ENCODE peak calls at places on chromosomes 2 and 18, in six cellular contexts. B is endothelial cell of umbilical vein, N is A549, D is HepG2, I is K562, R is GM12878. J is an unnamed sample.

GRCh38 chr2:235793163-235793752 is 299.4 kb downstream of the AGAP1 start:
- DNase-seq in I (peak), D (peak), N (peak), R (no peak), B (peak), J (peak)

GRCh38 chr2:105373344-105373781 is 25.5 kb downstream of the FHL2 start:
- DNase-seq in R (no peak), D (peak), N (no peak), B (no peak), I (no peak), J (no peak)

GRCh38 chr2:119311371-119311770 is 55.3 kb downstream of the C2orf76 start:
- DNase-seq in D (no peak), B (no peak), I (peak), N (no peak), R (no peak), J (peak)

GRCh38 chr2:21422050-21422449 is 298.3 kb downstream of the TDRD15 start:
- DNase-seq in B (no peak), R (no peak), D (peak), I (peak), N (no peak), J (peak)

GRCh38 chr18:34971313-34971712 is 69.9 kb upstream of the MAPRE2 start:
- DNase-seq in I (no peak), R (no peak), D (no peak), B (no peak), N (no peak), J (peak)

GRCh38 chr2:60553992-60554648 is 666 bp upstream of the BCL11A start:
- DNase-seq in D (no peak), N (no peak), B (peak), R (no peak), I (peak), J (peak)

GRCh38 chr2:233965032-233965614 is 48.0 kb downstream of the TRPM8 start:
- DNase-seq in I (no peak), R (no peak), D (no peak), B (no peak), N (no peak), J (no peak)

GRCh38 chr2:226211439-226211838 is 588.2 kb downstream of the IRS1 start:
- DNase-seq in N (no peak), R (no peak), I (no peak), D (no peak), B (peak), J (no peak)

GRCh38 chr2:207394812-207395534 is 134.8 kb upstream of the CREB1 start:
- DNase-seq in R (no peak), B (peak), D (no peak), N (peak), I (peak), J (peak)

GRCh38 chr2:230814616-230815015 is 50.1 kb upstream of the ITM2C start:
- DNase-seq in D (peak), R (no peak), B (peak), I (peak), N (peak), J (peak)

GRCh38 chr18:34957119-34957863 is 83.9 kb upstream of the MAPRE2 start:
- DNase-seq in R (no peak), I (no peak), D (peak), N (no peak), B (peak), J (no peak)

GRCh38 chr2:238505892-238506280 is 79.2 kb downstream of the ASB1 start:
- DNase-seq in B (no peak), R (no peak), N (no peak), I (no peak), D (no peak), J (no peak)

GRCh38 chr18:79139206-79139605 is 70.0 kb downstream of the ATP9B start:
- DNase-seq in R (no peak), N (no peak), B (no peak), D (no peak), I (no peak), J (no peak)

GRCh38 chr2:160207804-160208661 is 8.0 kb upstream of the ITGB6 start:
- DNase-seq in D (peak), B (peak), I (no peak), R (peak), N (peak), J (peak)
- TF ChIP-seq MYC in D (no peak), B (no peak), I (no peak), R (no peak), N (no peak), J (no peak)

DNA sequence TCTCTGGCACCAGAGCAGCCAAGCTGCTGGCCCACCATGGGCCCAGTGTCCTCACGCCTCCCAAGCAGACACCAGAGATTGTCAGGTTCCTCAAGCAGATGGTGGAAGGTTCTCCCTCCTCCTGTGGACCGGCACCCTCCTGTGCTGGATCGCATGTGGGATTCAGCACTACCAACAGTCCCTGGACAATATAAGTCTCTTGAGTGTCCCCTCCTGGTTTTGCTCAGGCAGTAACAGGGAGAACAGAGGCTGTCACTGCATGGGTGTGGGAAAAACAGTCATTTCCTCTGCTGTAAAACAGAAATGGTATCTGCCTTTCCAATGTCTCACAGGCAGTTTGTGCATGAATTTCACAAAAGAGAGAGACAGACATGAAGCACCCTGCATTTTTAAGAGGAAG is 47.7 kb upstream of the TUBA3E start:
- DNase-seq in R (no peak), I (no peak), D (no peak), B (no peak), N (no peak), J (no peak)
- TF ChIP-seq POLR2A in R (no peak), I (no peak), D (no peak), B (no peak), N (no peak), J (no peak)

DNA sequence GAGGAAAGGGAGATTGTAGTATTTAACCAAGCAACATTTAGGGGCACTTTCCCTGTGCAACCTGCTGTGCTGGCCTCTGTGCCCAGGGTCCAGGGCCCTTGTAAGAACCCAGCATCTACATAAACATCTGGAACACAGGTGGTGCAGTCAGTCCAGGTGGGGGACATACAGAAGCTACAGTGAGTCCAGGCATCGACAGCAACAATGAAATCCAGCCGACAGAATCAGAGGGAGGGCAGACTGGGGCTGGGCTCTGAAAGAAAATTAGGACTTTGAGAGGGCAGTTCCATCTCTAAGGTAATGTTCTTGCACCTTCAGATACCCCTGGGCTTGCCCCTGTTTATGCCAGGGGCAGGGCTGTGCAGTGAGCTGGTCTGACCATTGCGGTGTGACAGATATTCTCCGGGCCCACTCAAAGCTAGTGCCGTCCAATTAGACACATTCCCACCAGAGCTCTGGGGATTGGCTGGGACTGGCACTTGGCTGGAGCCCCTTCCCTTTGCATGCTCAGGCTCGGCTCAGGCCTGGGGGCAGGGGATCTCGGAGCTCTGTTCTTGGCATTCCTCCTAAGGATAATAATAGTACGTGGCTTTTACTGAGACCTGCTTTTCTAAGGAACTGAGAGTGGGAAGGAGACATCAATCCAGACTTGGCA is 5.4 kb downstream of the LBH start:
- DNase-seq in D (no peak), I (no peak), B (no peak), N (no peak), R (no peak), J (no peak)
- H3K4me3 ChIP-seq in D (no peak), I (no peak), B (no peak), N (no peak), R (no peak), J (no peak)

GRCh38 chr2:177056540-177056939 is 156.1 kb upstream of the HNRNPA3 start:
- DNase-seq in D (peak), B (no peak), I (peak), R (no peak), N (no peak), J (peak)

GRCh38 chr2:177051278-177051677 is 161.3 kb upstream of the HNRNPA3 start:
- DNase-seq in D (no peak), I (no peak), B (no peak), R (no peak), N (no peak), J (no peak)
- TF ChIP-seq MYC in D (no peak), I (no peak), B (no peak), R (no peak), N (no peak), J (no peak)

GRCh38 chr2:142877265-142877756 is at the start of gene KYNU:
- DNase-seq in B (no peak), R (no peak), D (peak), I (peak), N (no peak), J (peak)
- TF ChIP-seq POLR2A in B (no peak), R (no peak), D (no peak), I (no peak), N (no peak), J (no peak)

GRCh38 chr2:3302421-3302750 is 75.2 kb downstream of the EIPR1 start:
- DNase-seq in N (no peak), B (no peak), R (no peak), D (no peak), I (no peak), J (no peak)

GRCh38 chr2:3305431-3305830 is 72.2 kb downstream of the EIPR1 start:
- DNase-seq in D (no peak), B (no peak), R (no peak), I (no peak), N (no peak), J (no peak)

GRCh38 chr2:3302751-3303582 is 74.7 kb downstream of the EIPR1 start:
- DNase-seq in R (no peak), N (no peak), B (no peak), I (no peak), D (peak), J (no peak)

GRCh38 chr2:3305952-3306351 is 71.7 kb downstream of the EIPR1 start:
- DNase-seq in I (no peak), N (no peak), R (no peak), D (no peak), B (no peak), J (no peak)

GRCh38 chr2:3303583-3304406 is 73.8 kb downstream of the EIPR1 start:
- DNase-seq in D (peak), I (peak), B (peak), N (peak), R (peak), J (peak)
- H3K4me3 ChIP-seq in D (no peak), I (no peak), B (no peak), N (peak), R (no peak), J (no peak)

GRCh38 chr2:57515366-57515765 is 531.2 kb upstream of the VRK2 start:
- DNase-seq in R (no peak), N (no peak), I (no peak), B (no peak), D (no peak), J (no peak)

GRCh38 chr2:57516740-57517340 is 529.8 kb upstream of the VRK2 start:
- DNase-seq in B (peak), R (peak), I (peak), N (peak), D (peak), J (peak)
- TF ChIP-seq MYC in B (no peak), R (no peak), I (no peak), N (no peak), D (no peak), J (no peak)

GRCh38 chr2:28398101-28398834 is 5.6 kb downstream of the FOSL2 start:
- DNase-seq in N (no peak), R (no peak), D (no peak), B (no peak), I (no peak), J (no peak)
- TF ChIP-seq POLR2A in N (no peak), R (no peak), D (no peak), B (no peak), I (no peak), J (no peak)

DNA sequence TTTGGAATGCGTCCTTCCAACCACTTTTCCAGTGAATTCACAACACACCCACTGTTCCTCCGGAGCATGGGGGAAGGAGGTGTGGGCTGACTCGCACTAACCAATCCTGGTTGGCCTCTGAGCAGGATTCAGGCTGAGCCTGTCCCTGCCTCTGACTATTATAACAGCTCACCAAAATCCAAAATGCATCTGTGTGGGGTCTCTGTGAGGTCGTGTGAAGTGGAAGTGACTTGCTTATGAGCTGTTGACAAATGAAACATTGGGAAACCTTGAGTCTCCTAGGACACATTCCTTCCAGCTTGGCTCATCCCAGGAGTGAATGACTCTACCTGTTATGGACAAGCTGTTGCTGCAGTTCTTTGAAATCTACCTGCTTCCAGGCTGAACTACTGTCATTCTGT is 1.5 kb downstream of the CIDEA start:
- DNase-seq in R (no peak), N (no peak), D (peak), I (no peak), B (no peak), J (no peak)
- H3K4me3 ChIP-seq in R (no peak), N (no peak), D (no peak), I (no peak), B (no peak), J (no peak)

DNA sequence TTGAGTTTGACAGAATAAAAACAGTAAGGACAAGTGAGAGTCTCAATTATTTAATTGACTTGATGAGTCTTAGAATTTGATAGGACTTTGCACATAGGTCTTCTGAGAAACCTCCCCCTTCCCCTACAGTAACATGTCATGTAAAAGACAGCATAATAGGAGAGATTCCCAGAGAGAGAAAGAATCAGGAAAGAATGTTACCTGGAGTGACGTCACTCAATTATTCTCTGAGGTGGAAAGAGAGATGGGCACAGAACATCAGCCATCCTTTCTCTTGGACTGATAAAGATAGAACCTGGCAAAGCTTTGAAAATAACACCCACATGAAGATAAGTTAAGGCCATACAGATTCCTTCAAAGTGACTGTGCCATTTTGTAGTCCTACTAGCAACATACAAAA is 19.3 kb upstream of the FRZB start:
- DNase-seq in I (no peak), B (no peak), D (no peak), N (no peak), R (no peak), J (no peak)
- TF ChIP-seq MYC in I (no peak), B (no peak), D (no peak), N (no peak), R (no peak), J (no peak)